ENCODE peak calls at places on chromosomes 7 and 10, in four cellular contexts. T, K, I and L are unnamed samples.

GRCh38 chr7:91843831-91844230 is 36.7 kb downstream of the MTERF1 start:
- DNase-seq in T (no peak), K (no peak), I (no peak), L (no peak)

GRCh38 chr10:4102802-4103344 is 317.9 kb upstream of the KLF6 start:
- DNase-seq in T (no peak), K (no peak), I (no peak), L (no peak)

GRCh38 chr7:152136623-152137022 is 111.1 kb downstream of the GALNT11 start:
- DNase-seq in T (no peak), K (peak; percentile 72), I (no peak), L (no peak)

GRCh38 chr10:31321396-31321941 is 2.5 kb downstream of the ZEB1 start:
- DNase-seq in T (no peak), K (peak; percentile 24), I (no peak), L (no peak)

GRCh38 chr10:7866191-7866590 is 47.9 kb downstream of the TAF3 start:
- DNase-seq in T (no peak), K (peak; percentile 61), I (no peak), L (no peak)

GRCh38 chr10:102859911-102860310 is 5.9 kb downstream of the BORCS7 start:
- DNase-seq in T (no peak), K (no peak), I (no peak), L (no peak)

GRCh38 chr10:131355116-131355515 is 43.6 kb upstream of the TCERG1L start:
- DNase-seq in T (no peak), K (no peak), I (no peak), L (no peak)

GRCh38 chr10:115402690-115403089 is 309.5 kb downstream of the ATRNL1 start:
- DNase-seq in T (no peak), K (peak; percentile 56), I (no peak), L (no peak)

GRCh38 chr10:77458986-77459590 is 178.5 kb downstream of the KCNMA1 start:
- DNase-seq in T (no peak), K (peak; percentile 22), I (no peak), L (no peak)

GRCh38 chr10:84026821-84027257 is 112.5 kb upstream of the GHITM start:
- DNase-seq in T (no peak), K (peak; percentile 7), I (no peak), L (no peak)

GRCh38 chr10:6059506-6059905 is 2.7 kb downstream of the IL2RA start:
- DNase-seq in T (no peak), K (no peak), I (no peak), L (no peak)

GRCh38 chr7:77351539-77352004 is 64.6 kb downstream of the GSAP start:
- DNase-seq in T (no peak), K (no peak), I (no peak), L (no peak)

GRCh38 chr10:78764436-78764835 is 304.3 kb upstream of the ZMIZ1 start:
- DNase-seq in T (no peak), K (no peak), I (no peak), L (peak; percentile 34)

GRCh38 chr10:129888784-129889616 is 75.1 kb downstream of the EBF3 start:
- DNase-seq in T (no peak), K (no peak), I (no peak), L (no peak)

GRCh38 chr7:2248984-2249694 is 7.1 kb downstream of the NUDT1 start:
- DNase-seq in T (no peak), K (peak; percentile 96), I (peak; percentile 76), L (peak; percentile 79)

GRCh38 chr10:119006451-119007210 is 22.9 kb upstream of the NANOS1 start:
- DNase-seq in T (peak; percentile 68), K (peak; percentile 99), I (peak; percentile 85), L (peak; percentile 33)

GRCh38 chr7:107960306-107960705 is 42.7 kb downstream of the LAMB1 start:
- DNase-seq in T (no peak), K (no peak), I (no peak), L (no peak)

GRCh38 chr7:138919256-138919655 is 61.9 kb downstream of the KIAA1549 start:
- DNase-seq in T (no peak), K (peak; percentile 62), I (no peak), L (no peak)

GRCh38 chr10:13062813-13063212 is 37.1 kb upstream of the OPTN start:
- DNase-seq in T (no peak), K (no peak), I (no peak), L (no peak)

GRCh38 chr7:27647052-27647451 is 15.6 kb downstream of the HIBADH start:
- DNase-seq in T (no peak), K (peak; percentile 82), I (no peak), L (no peak)

GRCh38 chr10:98267894-98268693 is at the start of gene LOXL4:
- DNase-seq in T (no peak), K (peak; percentile 45), I (no peak), L (no peak)

GRCh38 chr7:1899201-1899600 is 229.1 kb downstream of the ELFN1 start:
- DNase-seq in T (no peak), K (peak; percentile 96), I (peak; percentile 53), L (no peak)

GRCh38 chr10:89954787-89955566 is 253.6 kb downstream of the KIF20B start:
- DNase-seq in T (no peak), K (no peak), I (no peak), L (no peak)

GRCh38 chr7:151511946-151512345 is 7.7 kb downstream of the RHEB start:
- DNase-seq in T (no peak), K (no peak), I (no peak), L (no peak)

GRCh38 chr10:5944389-5945202 is 32.7 kb downstream of the IL15RA start:
- DNase-seq in T (peak; percentile 91), K (peak; percentile 100), I (peak; percentile 96), L (no peak)

GRCh38 chr10:93512565-93512964 is 16.2 kb downstream of the CEP55 start:
- DNase-seq in T (no peak), K (peak; percentile 72), I (no peak), L (no peak)

DNA sequence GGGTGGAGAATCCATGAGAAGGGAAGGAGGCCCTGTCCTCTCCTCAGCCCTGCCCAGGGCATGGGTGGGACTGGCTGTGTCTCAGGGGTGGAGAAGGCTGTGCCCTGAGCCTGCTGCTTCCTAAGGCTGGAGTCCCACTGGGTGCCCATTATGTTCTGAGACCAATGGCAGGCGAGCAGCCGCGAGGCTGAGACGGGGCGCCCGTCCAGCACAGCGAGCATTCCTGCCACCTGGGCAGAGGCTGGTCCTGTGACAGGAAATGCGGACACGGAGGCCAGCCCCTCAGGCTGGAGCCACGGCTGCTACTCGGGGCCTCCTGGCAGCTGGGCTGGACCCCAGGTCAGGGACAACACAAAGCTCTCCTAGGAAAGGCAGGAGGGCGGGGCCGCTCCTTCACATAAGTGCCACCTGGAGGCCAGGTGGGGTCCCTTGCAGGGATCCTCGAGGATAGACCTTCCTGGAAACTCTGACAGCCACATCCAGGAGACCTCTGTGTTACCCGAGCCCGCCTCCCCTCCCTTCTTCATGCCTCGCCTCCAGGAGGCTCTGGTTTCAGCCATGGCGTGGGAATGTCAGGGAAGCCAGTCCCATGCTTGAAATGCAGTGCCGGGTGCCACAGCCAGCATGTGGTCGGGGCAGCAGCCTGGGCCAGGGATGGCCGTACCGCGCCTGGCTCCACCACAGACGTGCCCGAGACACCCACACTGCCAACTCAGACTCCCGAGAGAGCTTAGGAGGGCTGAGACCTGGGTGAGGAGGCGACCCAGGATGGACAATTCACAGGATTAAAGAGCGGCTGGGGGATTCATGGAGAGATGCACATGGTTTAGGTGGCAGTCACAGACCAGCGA is 173.8 kb downstream of the USP6NL start:
- DNase-seq in T (no peak), K (no peak), I (no peak), L (no peak)
- TF ChIP-seq CTCF in T (no peak), K (no peak), I (no peak), L (no peak)

GRCh38 chr7:29328811-29329210 is 134.2 kb downstream of the CHN2 start:
- DNase-seq in T (no peak), K (no peak), I (no peak), L (no peak)

GRCh38 chr7:29332027-29332806 is 137.6 kb downstream of the CHN2 start:
- DNase-seq in T (no peak), K (no peak), I (no peak), L (no peak)

GRCh38 chr7:29331163-29331562 is 136.6 kb downstream of the CHN2 start:
- DNase-seq in T (no peak), K (no peak), I (no peak), L (no peak)

GRCh38 chr7:29329686-29330085 is 135.1 kb downstream of the CHN2 start:
- DNase-seq in T (no peak), K (no peak), I (no peak), L (no peak)

GRCh38 chr7:29330136-29330535 is 135.6 kb downstream of the CHN2 start:
- DNase-seq in T (no peak), K (no peak), I (no peak), L (no peak)
- H3K4me1 ChIP-seq in T (peaks cover 12% of the 10 kb centered on the region), K (no peaks in the 10 kb centered on the region), I (peaks cover 4% of the 10 kb centered on the region), L (peaks cover 7% of the 10 kb centered on the region)

DNA sequence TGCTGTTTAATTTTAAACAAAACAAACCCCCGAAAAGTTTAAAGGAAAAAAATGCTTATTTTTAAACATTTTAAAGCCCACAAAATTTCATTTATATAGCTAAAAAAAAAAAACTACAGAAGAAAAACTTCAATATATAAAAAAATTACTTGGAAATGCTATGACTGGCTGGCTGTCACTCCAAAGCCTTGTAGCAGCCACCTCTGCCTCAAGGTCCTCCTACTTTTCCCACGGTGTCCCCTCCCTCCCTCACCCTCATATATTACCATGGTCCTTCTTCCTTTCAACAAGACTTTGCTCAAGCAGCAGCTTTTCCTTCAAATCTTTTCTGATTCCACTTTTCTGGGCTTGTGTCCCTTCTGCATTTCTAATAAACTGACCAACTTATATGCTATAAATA is 122.0 kb downstream of the TPK1 start:
- DNase-seq in T (no peak), K (no peak), I (no peak), L (no peak)
- H3K36me3 ChIP-seq in T (no peaks in the 10 kb centered on the region), K (no peaks in the 10 kb centered on the region), I (no peaks in the 10 kb centered on the region), L (no peaks in the 10 kb centered on the region)

GRCh38 chr7:149196705-149197171 is 1.4 kb downstream of the ZNF282 start:
- DNase-seq in T (no peak), K (no peak), I (no peak), L (peak; percentile 61)

GRCh38 chr7:149196151-149196704 is 882 bp downstream of the ZNF282 start:
- DNase-seq in T (no peak), K (no peak), I (no peak), L (peak; percentile 41)

GRCh38 chr7:149197675-149198074 is 2.3 kb downstream of the ZNF282 start:
- DNase-seq in T (no peak), K (no peak), I (no peak), L (peak; percentile 15)

GRCh38 chr7:149194799-149195179 is 557 bp upstream of the ZNF282 start:
- DNase-seq in T (no peak), K (no peak), I (no peak), L (no peak)

GRCh38 chr7:149195180-149196150 is at the start of gene ZNF282:
- DNase-seq in T (peak; percentile 67), K (peak; percentile 89), I (peak; percentile 90), L (peak; percentile 95)
- TF ChIP-seq CTCF in T (peak; percentile 55), K (peak; percentile 68), I (peak; percentile 75), L (peak; percentile 73)

DNA sequence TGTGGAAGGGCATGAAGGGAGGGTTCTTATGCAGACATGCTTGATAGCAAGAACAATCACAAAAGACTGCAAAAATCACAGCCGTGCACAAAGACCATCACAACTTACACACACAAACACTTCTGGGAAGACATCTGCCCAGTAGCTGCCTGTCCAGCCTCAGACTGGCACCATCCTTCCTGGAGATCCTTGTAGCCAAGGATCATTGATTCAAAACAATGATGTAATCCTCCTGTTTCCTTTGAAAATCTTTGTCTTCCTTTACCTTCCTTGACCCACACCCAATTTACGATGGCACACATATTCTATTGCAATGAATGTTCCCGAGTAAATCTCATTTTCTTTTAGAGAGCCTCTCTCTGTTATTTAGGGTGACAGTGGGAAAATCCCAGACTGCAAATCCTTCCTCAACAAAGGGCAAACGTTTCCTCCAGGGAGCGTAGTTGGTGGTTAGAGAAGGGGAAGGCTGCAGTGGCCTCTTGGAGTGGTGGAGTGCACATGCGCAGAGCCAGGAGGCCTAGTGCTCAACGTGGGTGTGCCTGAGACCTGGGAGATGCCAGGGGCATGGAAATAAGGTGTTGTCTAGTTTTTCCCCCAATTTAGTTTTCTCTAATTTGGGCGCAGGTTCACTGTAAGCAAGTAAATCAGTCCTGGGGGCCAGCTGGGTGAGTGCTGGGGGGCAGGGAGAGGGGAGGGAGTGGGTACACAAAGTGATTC is 3.1 kb upstream of the INPP5A start:
- DNase-seq in T (no peak), K (no peak), I (no peak), L (no peak)
- H3K4me1 ChIP-seq in T (peaks cover 6% of the 10 kb centered on the region), K (peaks cover 26% of the 10 kb centered on the region), I (peaks cover 24% of the 10 kb centered on the region), L (peaks cover 12% of the 10 kb centered on the region)